ENCODE peak calls at places on chromosomes 4 and X, in seven cellular contexts. C is stimulated activated CD4-positive, alpha-beta T cell treated with anti-CD3 and anti-CD28 coated beads, Interleukin-15, amount 100 ng/mL, for 1 hour; L is EL; H is activated CD4-positive, CD25-positive, alpha-beta regulatory T cell treated with anti-CD3 and anti-CD28 coated beads, Interleukin-2, amount 50 U/mL, for 16 hours; Q is dermis blood vessel endothelial cell; T is IMR-90; G is activated CD4-positive, alpha-beta T cell treated with anti-CD3 and anti-CD28 coated beads for 24 hours. Y is an unnamed sample.

GRCh38 chrX:124594017-124594651 is 247.8 kb downstream of the SH2D1A start:
- DNase-seq in C (no peak), L (no peak), H (no peak), Q (no peak), T (no peak), G (no peak), Y (no peak)

GRCh38 chrX:135974279-135974856 is 580 bp upstream of the MMGT1 start:
- DNase-seq in C (peak), L (peak), H (no peak), Q (peak), T (peak), G (peak), Y (peak)

GRCh38 chrX:153411255-153411987 is at the start of gene ZFP92:
- DNase-seq in C (peak), L (peak), H (no peak), Q (peak), T (no peak), G (peak), Y (peak)

GRCh38 chr4:38967260-38968095 is 64.7 kb downstream of the TMEM156 start:
- DNase-seq in C (no peak), L (peak), H (no peak), Q (peak), T (peak), G (no peak), Y (no peak)

GRCh38 chr4:7169134-7169533 is 23.2 kb upstream of the SORCS2 start:
- DNase-seq in C (no peak), L (no peak), H (no peak), Q (no peak), T (no peak), G (no peak), Y (no peak)

GRCh38 chr4:88286897-88287296 is 2.5 kb upstream of the PPM1K start:
- DNase-seq in C (no peak), L (no peak), H (no peak), Q (no peak), T (no peak), G (no peak), Y (no peak)

GRCh38 chr4:184103755-184104367 is 113.8 kb downstream of the ENPP6 start:
- DNase-seq in C (no peak), L (no peak), H (no peak), Q (no peak), T (no peak), G (no peak), Y (no peak)

GRCh38 chr4:127788517-127788916 is 6.4 kb downstream of the HSPA4L start:
- DNase-seq in C (no peak), L (peak), H (no peak), Q (no peak), T (no peak), G (no peak), Y (no peak)

GRCh38 chr4:100843897-100844296 is 326.1 kb upstream of the EMCN start:
- DNase-seq in C (no peak), L (no peak), H (no peak), Q (no peak), T (no peak), G (no peak), Y (no peak)

GRCh38 chrX:37378399-37378798 is 29.2 kb downstream of the PRRG1 start:
- DNase-seq in C (no peak), L (no peak), H (no peak), Q (peak), T (peak), G (no peak), Y (no peak)

GRCh38 chr4:152342293-152342692 is 193.6 kb downstream of the FBXW7 start:
- DNase-seq in C (no peak), L (peak), H (no peak), Q (no peak), T (peak), G (no peak), Y (no peak)

GRCh38 chrX:100973411-100973810 is 3.9 kb downstream of the ARL13A start:
- DNase-seq in C (no peak), L (peak), H (no peak), Q (peak), T (peak), G (no peak), Y (no peak)

GRCh38 chr4:43898836-43899235 is 549.8 kb downstream of the KCTD8 start:
- DNase-seq in C (no peak), L (no peak), H (no peak), Q (no peak), T (no peak), G (no peak), Y (no peak)

GRCh38 chr4:111802191-111802590 is 343.1 kb upstream of the FAM241A start:
- DNase-seq in C (no peak), L (no peak), H (no peak), Q (no peak), T (no peak), G (no peak), Y (no peak)

GRCh38 chrX:73214366-73215094 is at the start of gene NAP1L2:
- DNase-seq in C (no peak), L (peak), H (no peak), Q (peak), T (no peak), G (peak), Y (peak)

GRCh38 chr4:140720387-140721087 is 35.6 kb downstream of the TBC1D9 start:
- DNase-seq in C (no peak), L (no peak), H (no peak), Q (no peak), T (no peak), G (no peak), Y (no peak)

GRCh38 chr4:125191252-125191651 is 123.5 kb upstream of the FAT4 start:
- DNase-seq in C (no peak), L (peak), H (no peak), Q (no peak), T (peak), G (no peak), Y (no peak)

GRCh38 chrX:47662144-47662657 is 3.2 kb upstream of the UXT start:
- DNase-seq in C (no peak), L (peak), H (peak), Q (no peak), T (peak), G (peak), Y (no peak)

GRCh38 chr4:3514806-3515421 is 17.3 kb downstream of the LRPAP1 start:
- DNase-seq in C (no peak), L (no peak), H (no peak), Q (no peak), T (no peak), G (no peak), Y (no peak)

GRCh38 chrX:113929004-113929403 is 654.9 kb upstream of the HTR2C start:
- DNase-seq in C (no peak), L (no peak), H (no peak), Q (peak), T (peak), G (no peak), Y (no peak)

GRCh38 chr4:185508162-185508561 is 27.1 kb downstream of the PDLIM3 start:
- DNase-seq in C (no peak), L (no peak), H (no peak), Q (no peak), T (no peak), G (no peak), Y (no peak)

GRCh38 chr4:2977116-2978097 is 14.0 kb downstream of the GRK4 start:
- DNase-seq in C (no peak), L (peak), H (no peak), Q (peak), T (peak), G (no peak), Y (no peak)

GRCh38 chrX:17415242-17415815 is 40.3 kb downstream of the NHS start:
- DNase-seq in C (no peak), L (no peak), H (no peak), Q (no peak), T (no peak), G (no peak), Y (no peak)

GRCh38 chr4:7712021-7712420 is 227.6 kb downstream of the AFAP1 start:
- DNase-seq in C (no peak), L (no peak), H (no peak), Q (no peak), T (no peak), G (no peak), Y (no peak)

Y was measured in central memory CD8-positive, alpha-beta T cell.